ENCODE peak calls at places on chromosomes 16 and 17, in five cellular contexts. K is AG04450; I is activated T-cell treated with anti-CD3 and anti-CD28 coated beads for 4 hours; L is fibroblast of the aortic adventitia; Y is stimulated activated CD4-positive, alpha-beta T cell treated with anti-CD3 and anti-CD28 coated beads, TNF-alpha, amount 100 ng/mL, for 1 hour. E is an unnamed sample.

GRCh38 chr16:2194852-2195315 is 1.5 kb downstream of the CASKIN1 start:
- DNase-seq in K (no peak), I (no peak), L (peak), Y (no peak), E (no peak)

GRCh38 chr16:69522041-69522578 is 43.7 kb upstream of the NFAT5 start:
- DNase-seq in K (no peak), I (no peak), L (no peak), Y (no peak), E (no peak)

GRCh38 chr17:1783834-1784611 is 22.2 kb downstream of the SERPINF1 start:
- DNase-seq in K (peak), I (no peak), L (peak), Y (no peak), E (no peak)

GRCh38 chr17:50316016-50316587 is 29.8 kb upstream of the XYLT2 start:
- DNase-seq in K (no peak), I (no peak), L (no peak), Y (no peak), E (no peak)

GRCh38 chr16:14489460-14489859 is 140.6 kb downstream of the PARN start:
- DNase-seq in K (no peak), I (no peak), L (peak), Y (no peak), E (no peak)

GRCh38 chr16:74842413-74842812 is 67.8 kb upstream of the FA2H start:
- DNase-seq in K (no peak), I (no peak), L (no peak), Y (no peak), E (no peak)

GRCh38 chr17:81422776-81423697 is 27.8 kb downstream of the BAHCC1 start:
- DNase-seq in K (peak), I (no peak), L (peak), Y (no peak), E (no peak)

GRCh38 chr16:80300876-80301275 is 239.9 kb upstream of the DYNLRB2 start:
- DNase-seq in K (peak), I (no peak), L (peak), Y (no peak), E (no peak)

GRCh38 chr17:74715144-74715543 is 2.4 kb upstream of the CD300LF start:
- DNase-seq in K (no peak), I (no peak), L (no peak), Y (no peak), E (no peak)

GRCh38 chr16:11034005-11034404 is 89.6 kb downstream of the CLEC16A start:
- DNase-seq in K (peak), I (no peak), L (peak), Y (no peak), E (no peak)

GRCh38 chr17:29870836-29871430 is 59.1 kb downstream of the SSH2 start:
- DNase-seq in K (no peak), I (no peak), L (peak), Y (no peak), E (no peak)

GRCh38 chr16:86984975-86985655 is 332.1 kb downstream of the C16orf95 start:
- DNase-seq in K (no peak), I (no peak), L (no peak), Y (no peak), E (no peak)

GRCh38 chr16:85391769-85392583 is 221.1 kb upstream of the GSE1 start:
- DNase-seq in K (no peak), I (no peak), L (no peak), Y (no peak), E (no peak)

GRCh38 chr16:57711-58110 is 4.1 kb downstream of the SNRNP25 start:
- DNase-seq in K (no peak), I (no peak), L (peak), Y (no peak), E (no peak)

GRCh38 chr17:69227536-69227935 is 1.1 kb downstream of the ABCA10 start:
- DNase-seq in K (no peak), I (no peak), L (no peak), Y (no peak), E (no peak)

GRCh38 chr17:2023256-2023655 is 1.9 kb downstream of the RTN4RL1 start:
- DNase-seq in K (no peak), I (no peak), L (no peak), Y (no peak), E (no peak)

GRCh38 chr16:89697161-89697615 is 4.3 kb downstream of the SPATA2L start:
- DNase-seq in K (no peak), I (no peak), L (no peak), Y (no peak), E (no peak)

GRCh38 chr16:3401719-3402397 is 843 bp downstream of the ZNF174 start:
- DNase-seq in K (no peak), I (no peak), L (peak), Y (no peak), E (no peak)

GRCh38 chr16:85306793-85307551 is 194.7 kb upstream of the CIBAR2 start:
- DNase-seq in K (no peak), I (no peak), L (no peak), Y (no peak), E (no peak)

GRCh38 chr17:29622337-29623282 is at the start of gene CORO6:
- DNase-seq in K (no peak), I (peak), L (peak), Y (no peak), E (peak)

E was measured in activated naive CD8-positive, alpha-beta T cell treated with anti-CD3 and anti-CD28 coated beads, Interleukin-2, amount 50 U/mL, for 16 hours.